ENCODE peak calls at places on chromosomes 5 and 9, in five cellular contexts. T is sigmoid colon, R is right lobe of liver, Z is spleen, P is IMR-90. I is an unnamed sample.
A peak's percentile ranks its signal among the peaks of the same experiment; 100 is the strongest.

GRCh38 chr5:157888814-157889532 is 30.0 kb upstream of the CLINT1 start:
- DNase-seq in R (no peak), P (no peak), T (no peak), Z (no peak), I (no peak)

GRCh38 chr5:78896128-78896527 is 89.0 kb downstream of the ARSB start:
- DNase-seq in T (no peak), R (no peak), Z (no peak), P (peak; percentile 90), I (no peak)

GRCh38 chr5:26553079-26553478 is 485.3 kb downstream of the CDH9 start:
- DNase-seq in P (no peak), R (no peak), T (no peak), Z (no peak), I (no peak)

GRCh38 chr5:167245871-167246270 is 1045.6 kb upstream of the WWC1 start:
- DNase-seq in R (no peak), P (no peak), Z (no peak), T (no peak), I (no peak)

GRCh38 chr5:148499461-148499860 is 115.7 kb downstream of the FBXO38 start:
- DNase-seq in Z (no peak), P (peak; percentile 15), R (no peak), T (no peak), I (no peak)

GRCh38 chr9:15087031-15087417 is 176.8 kb upstream of the FREM1 start:
- DNase-seq in R (no peak), P (peak; percentile 3), Z (no peak), T (no peak), I (no peak)

GRCh38 chr9:121888438-121888775 is 204.7 kb downstream of the TTLL11 start:
- DNase-seq in P (peak; percentile 85), Z (no peak), R (no peak), T (no peak), I (no peak)

GRCh38 chr5:117494208-117494607 is 919.6 kb upstream of the SEMA6A start:
- DNase-seq in R (no peak), Z (no peak), T (no peak), P (no peak), I (no peak)

GRCh38 chr9:89408628-89409101 is 89.2 kb downstream of the SEMA4D start:
- DNase-seq in P (no peak), T (peak; percentile 60), Z (peak; percentile 92), R (no peak), I (no peak)

GRCh38 chr5:33933723-33934544 is 2.3 kb upstream of the RXFP3 start:
- DNase-seq in T (no peak), R (no peak), P (peak; percentile 64), Z (no peak), I (no peak)

GRCh38 chr9:127684576-127684975 is 22.2 kb upstream of the CFAP157 start:
- DNase-seq in T (no peak), R (no peak), P (peak; percentile 56), Z (no peak), I (no peak)

GRCh38 chr5:1003296-1003937 is 5.2 kb upstream of the NKD2 start:
- DNase-seq in P (no peak), Z (peak; percentile 9), T (peak; percentile 63), R (peak; percentile 28), I (peak; percentile 77)

GRCh38 chr5:159017787-159018186 is 81.9 kb downstream of the EBF1 start:
- DNase-seq in T (peak; percentile 79), R (peak; percentile 49), Z (no peak), P (peak; percentile 75), I (peak; percentile 73)

GRCh38 chr5:177022386-177023246 is at the start of gene ZNF346:
- DNase-seq in Z (peak; percentile 96), P (peak; percentile 92), T (peak; percentile 97), R (peak; percentile 94), I (peak; percentile 96)
- TF ChIP-seq POLR2A in Z (no peak), P (peak; percentile 82), T (no peak), R (peak; percentile 51), I (no peak)

GRCh38 chr5:103519550-103519949 is 43.0 kb downstream of the NUDT12 start:
- DNase-seq in P (peak; percentile 8), R (no peak), T (no peak), Z (no peak), I (no peak)
- TF ChIP-seq CTCF in P (peak; percentile 25), R (no peak), T (no peak), Z (no peak), I (no peak)

DNA sequence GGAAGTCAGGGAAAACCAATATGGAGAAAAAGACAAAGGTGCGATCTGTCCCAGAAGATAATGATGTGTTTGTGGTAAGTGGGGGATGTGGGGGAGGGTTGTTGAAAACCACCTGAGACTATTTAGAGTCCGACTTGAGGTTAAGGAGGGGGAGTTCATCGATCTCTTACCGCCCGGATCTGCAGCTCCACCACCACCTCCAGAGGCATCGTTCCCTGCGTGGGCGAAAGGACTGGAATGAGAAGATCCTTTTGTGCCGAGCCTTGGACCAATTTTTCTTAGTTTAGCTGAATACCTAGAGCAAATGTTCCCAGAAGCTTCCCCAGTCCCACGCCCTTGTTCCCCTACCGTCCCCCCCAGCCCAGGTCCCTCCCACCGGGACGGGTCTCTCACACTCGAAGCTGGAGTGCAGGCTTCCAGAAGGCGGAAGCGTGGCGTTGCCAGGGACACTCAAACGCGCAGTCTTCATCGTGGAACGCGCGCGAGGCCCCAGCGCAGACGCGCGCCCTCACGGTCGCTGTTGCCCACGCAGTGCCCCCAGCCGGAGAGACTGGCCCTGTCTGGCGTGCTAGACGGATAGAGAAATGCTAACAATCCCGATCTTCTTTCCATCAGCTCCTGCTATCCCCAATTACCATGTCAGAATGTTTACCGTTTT is at the start of gene SPATA6L:
- DNase-seq in T (peak; percentile 88), Z (peak; percentile 91), R (peak; percentile 82), P (peak; percentile 45), I (peak; percentile 85)
- TF ChIP-seq POLR2A in T (no peak), Z (no peak), R (peak; percentile 77), P (no peak), I (no peak)

GRCh38 chr5:115072266-115073056 is 97.2 kb downstream of the TRIM36 start:
- DNase-seq in P (no peak), T (no peak), Z (no peak), R (no peak), I (no peak)

GRCh38 chr5:115069087-115069968 is 100.4 kb downstream of the TRIM36 start:
- DNase-seq in T (no peak), Z (no peak), R (no peak), P (peak; percentile 58), I (no peak)

GRCh38 chr5:115068239-115069086 is 101.2 kb downstream of the TRIM36 start:
- DNase-seq in T (no peak), P (peak; percentile 49), Z (no peak), R (no peak), I (no peak)

GRCh38 chr5:115070737-115071136 is 99.0 kb downstream of the TRIM36 start:
- DNase-seq in T (no peak), Z (no peak), R (no peak), P (no peak), I (no peak)
- TF ChIP-seq CTCF in T (no peak), Z (no peak), R (no peak), P (no peak), I (no peak)

GRCh38 chr5:95068303-95068702 is 216.6 kb downstream of the MCTP1 start:
- DNase-seq in R (no peak), Z (no peak), T (no peak), P (no peak), I (no peak)

GRCh38 chr5:95060100-95060499 is 224.8 kb downstream of the MCTP1 start:
- DNase-seq in P (no peak), T (no peak), Z (no peak), R (no peak), I (no peak)

GRCh38 chr5:95068952-95069351 is 215.9 kb downstream of the MCTP1 start:
- DNase-seq in T (no peak), P (no peak), R (no peak), Z (no peak), I (no peak)

GRCh38 chr5:95066048-95066447 is 218.8 kb downstream of the MCTP1 start:
- DNase-seq in R (no peak), P (no peak), T (no peak), Z (no peak), I (no peak)

GRCh38 chr5:95063492-95063891 is 221.4 kb downstream of the MCTP1 start:
- DNase-seq in P (no peak), T (no peak), Z (no peak), R (no peak), I (no peak)
- TF ChIP-seq POLR2A in P (no peak), T (no peak), Z (no peak), R (no peak), I (no peak)

DNA sequence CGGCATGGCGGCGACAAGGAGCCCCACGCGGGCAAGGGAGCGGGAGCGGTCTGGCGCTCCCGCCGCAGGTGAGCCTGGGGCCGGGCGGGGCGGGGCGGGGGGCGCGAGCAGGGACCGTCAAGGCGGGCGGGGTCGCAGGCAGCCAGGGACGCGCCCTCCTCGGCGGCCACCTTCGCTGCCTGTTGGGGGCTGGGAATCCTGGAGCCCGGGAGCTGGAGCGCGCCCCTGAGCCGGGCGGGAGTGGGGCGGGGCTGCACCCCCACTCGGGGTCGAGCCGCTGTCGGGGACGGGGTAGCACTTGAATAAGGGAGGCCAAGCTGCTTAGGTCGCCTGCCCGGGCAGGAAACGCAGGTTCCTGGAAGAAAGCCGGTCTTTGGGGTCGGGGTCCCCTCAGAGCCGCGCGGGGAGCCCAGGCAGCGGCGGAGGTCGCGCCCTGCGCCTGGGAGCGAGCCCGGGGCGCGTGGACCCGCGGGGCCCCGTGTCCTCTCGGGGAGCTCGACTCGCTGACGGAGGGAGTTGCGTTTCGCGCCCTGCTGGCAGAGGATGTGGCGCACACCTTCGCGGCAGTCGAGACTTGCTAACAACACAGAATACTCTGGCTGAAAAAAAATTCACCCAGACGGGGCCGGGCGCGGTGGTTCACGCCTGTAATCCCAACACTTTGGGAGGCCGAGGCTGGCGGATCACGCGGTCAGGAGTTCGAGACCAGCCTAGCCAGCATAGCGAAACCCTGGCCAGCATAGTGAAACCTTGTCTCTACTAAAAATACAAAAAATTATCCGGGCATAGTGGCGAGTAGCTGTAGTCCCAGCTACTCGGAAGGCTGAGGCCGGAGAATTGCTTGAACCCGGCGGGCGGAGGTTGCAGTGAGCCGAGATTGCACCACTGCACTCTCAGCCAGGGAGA is 552 bp downstream of the OTULINL start:
- DNase-seq in R (peak; percentile 68), T (peak; percentile 78), P (no peak), Z (peak; percentile 96), I (peak; percentile 85)
- TF ChIP-seq CTCF in R (no peak), T (no peak), P (no peak), Z (peak; percentile 33), I (no peak)